ENCODE peak calls at places on chromosomes 3 and 15, in seven cellular contexts. W is esophagus squamous epithelium, E is fibroblast of lung, S is sigmoid colon, C is breast epithelium, V is right cardiac atrium, K is ovary. J is an unnamed sample. For H3K9me3, the result is how much of the 10 kb centered on the place peaks cover.

GRCh38 chr15:87582169-87582568 is 674.4 kb downstream of the NTRK3 start:
- DNase-seq in W (no peak), E (no peak), S (no peak), C (no peak), V (no peak), K (no peak), J (no peak)

GRCh38 chr3:42140665-42141203 is 49.6 kb downstream of the TRAK1 start:
- DNase-seq in W (no peak), E (no peak), S (no peak), C (no peak), V (no peak), K (no peak), J (no peak)

GRCh38 chr3:119330858-119331257 is 36.7 kb downstream of the ARHGAP31 start:
- DNase-seq in W (no peak), E (no peak), S (no peak), C (no peak), V (no peak), K (no peak), J (no peak)

GRCh38 chr3:29721789-29722188 is 440.9 kb downstream of the RBMS3 start:
- DNase-seq in W (no peak), E (no peak), S (no peak), C (no peak), V (no peak), K (no peak), J (no peak)

GRCh38 chr3:36868614-36869436 is 76.0 kb downstream of the TRANK1 start:
- DNase-seq in W (no peak), E (peak), S (no peak), C (no peak), V (no peak), K (peak), J (no peak)

GRCh38 chr3:32459474-32459873 is 43.2 kb downstream of the CMTM6 start:
- DNase-seq in W (no peak), E (no peak), S (no peak), C (no peak), V (no peak), K (no peak), J (no peak)

GRCh38 chr3:172696357-172696756 is 14.5 kb downstream of the NCEH1 start:
- DNase-seq in W (no peak), E (no peak), S (no peak), C (no peak), V (no peak), K (no peak), J (no peak)

GRCh38 chr3:160801386-160802118 is 45.5 kb downstream of the PPM1L start:
- DNase-seq in W (no peak), E (peak), S (peak), C (no peak), V (peak), K (no peak), J (no peak)

GRCh38 chr3:61372723-61373122 is 121.5 kb upstream of the FHIT start:
- DNase-seq in W (no peak), E (no peak), S (no peak), C (no peak), V (no peak), K (no peak), J (no peak)

GRCh38 chr3:61381745-61382392 is 130.6 kb upstream of the FHIT start:
- DNase-seq in W (no peak), E (peak), S (no peak), C (no peak), V (no peak), K (no peak), J (no peak)

GRCh38 chr3:61378321-61378720 is 127.1 kb upstream of the FHIT start:
- DNase-seq in W (no peak), E (peak), S (no peak), C (no peak), V (no peak), K (no peak), J (no peak)
- H3K9me3 ChIP-seq in W (under half), E (under half), S (under half), C (under half), V (under half), K (under half), J (under half)

DNA sequence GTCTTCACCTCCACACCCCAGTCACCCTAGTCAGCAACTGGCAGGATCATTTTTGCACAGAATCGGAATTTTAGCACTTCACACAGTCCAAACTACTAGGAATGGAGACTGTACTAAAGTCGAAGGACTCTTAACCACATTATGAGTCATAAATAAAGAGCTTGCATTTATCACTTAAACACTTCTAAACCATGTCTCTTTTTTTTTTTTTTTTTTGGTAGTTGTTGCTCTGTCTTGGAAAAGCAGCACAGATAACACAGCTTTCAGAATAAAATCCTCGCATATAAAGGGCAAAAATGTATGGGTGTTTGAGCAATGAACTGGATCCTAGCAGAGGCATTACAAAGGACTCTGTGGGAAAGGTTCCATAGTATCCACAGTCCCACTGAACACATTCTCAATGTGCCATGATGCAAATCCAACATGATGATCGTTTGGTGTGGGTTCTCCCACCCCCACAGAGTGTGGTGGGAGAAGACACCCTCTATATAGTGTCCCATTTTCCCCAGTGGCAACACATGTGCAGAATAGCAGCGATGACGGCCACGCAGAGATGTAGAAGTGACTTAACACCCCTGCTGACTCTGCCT is 47.1 kb downstream of the FOXP1 start:
- DNase-seq in W (no peak), E (peak), S (no peak), C (no peak), V (no peak), K (no peak), J (no peak)
- H3K4me3 ChIP-seq in W (no peak), E (peak), S (no peak), C (no peak), V (no peak), K (no peak), J (no peak)

DNA sequence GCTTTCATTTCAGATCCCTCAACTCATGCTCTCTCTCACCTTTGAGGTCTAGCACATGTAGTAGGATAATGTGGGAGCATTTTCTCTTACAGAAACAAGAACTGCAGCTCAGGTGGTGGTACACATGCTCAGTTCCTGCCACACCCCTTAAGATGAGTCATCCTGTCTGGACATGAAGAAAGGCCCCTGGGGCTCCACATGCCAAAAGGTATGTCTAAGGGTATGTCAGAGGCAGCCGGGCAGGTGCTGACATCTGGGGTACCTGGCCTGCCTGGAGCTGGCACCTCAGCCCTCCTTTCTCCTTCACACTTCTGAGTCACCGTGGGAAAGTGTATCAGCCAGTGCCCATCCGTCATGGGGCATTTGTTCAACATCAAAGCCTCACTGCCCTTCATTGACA is 209.9 kb downstream of the OCA2 start:
- DNase-seq in W (no peak), E (no peak), S (no peak), C (no peak), V (no peak), K (no peak), J (no peak)
- H3K9me3 ChIP-seq in W (under half), E (under half), S (under half), C (under half), V (under half), K (under half), J (under half)

GRCh38 chr3:2099028-2099671 is 484 bp downstream of the CNTN4 start:
- DNase-seq in W (no peak), E (no peak), S (no peak), C (no peak), V (peak), K (no peak), J (no peak)
- H3K4me3 ChIP-seq in W (peak), E (no peak), S (peak), C (peak), V (peak), K (peak), J (no peak)

GRCh38 chr3:2244137-2244536 is 145.5 kb downstream of the CNTN4 start:
- DNase-seq in W (no peak), E (no peak), S (no peak), C (no peak), V (no peak), K (no peak), J (no peak)

GRCh38 chr3:2247249-2247648 is 148.6 kb downstream of the CNTN4 start:
- DNase-seq in W (no peak), E (no peak), S (no peak), C (no peak), V (no peak), K (no peak), J (no peak)

GRCh38 chr3:2250783-2251182 is 152.1 kb downstream of the CNTN4 start:
- DNase-seq in W (no peak), E (no peak), S (no peak), C (no peak), V (no peak), K (no peak), J (no peak)

DNA sequence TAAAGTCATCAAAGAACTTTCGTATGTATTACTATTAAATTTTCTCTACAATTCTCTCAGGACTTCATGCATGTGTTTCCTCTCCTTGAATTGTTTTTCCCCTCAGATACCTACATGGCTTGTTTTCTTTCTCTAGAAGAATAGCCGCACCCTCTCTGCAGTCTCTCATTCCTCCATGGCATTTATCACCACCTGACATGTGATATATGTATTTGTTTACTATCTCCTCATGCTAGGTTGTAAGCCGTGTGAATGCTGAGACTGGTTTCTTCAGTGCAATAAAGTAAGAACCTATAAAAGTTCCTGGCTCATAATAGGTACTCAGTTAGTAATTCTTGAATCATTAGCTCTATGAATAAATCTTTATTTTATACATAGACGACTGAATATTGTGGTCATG is 149.2 kb downstream of the CNTN4 start:
- DNase-seq in W (no peak), E (no peak), S (no peak), C (no peak), V (no peak), K (no peak), J (no peak)
- H3K9me3 ChIP-seq in W (under half), E (under half), S (under half), C (under half), V (under half), K (under half), J (under half)

GRCh38 chr3:177197934-177198484 is 727 bp upstream of the TBL1XR1 start:
- DNase-seq in W (no peak), E (no peak), S (no peak), C (no peak), V (no peak), K (no peak), J (no peak)

GRCh38 chr3:177197041-177197933 is at the start of gene TBL1XR1:
- DNase-seq in W (peak), E (peak), S (peak), C (peak), V (peak), K (peak), J (peak)

GRCh38 chr3:177203689-177204395 is 6.6 kb upstream of the TBL1XR1 start:
- DNase-seq in W (no peak), E (no peak), S (no peak), C (no peak), V (peak), K (no peak), J (no peak)

GRCh38 chr3:177199206-177199765 is 2.0 kb upstream of the TBL1XR1 start:
- DNase-seq in W (no peak), E (no peak), S (no peak), C (no peak), V (no peak), K (no peak), J (no peak)

DNA sequence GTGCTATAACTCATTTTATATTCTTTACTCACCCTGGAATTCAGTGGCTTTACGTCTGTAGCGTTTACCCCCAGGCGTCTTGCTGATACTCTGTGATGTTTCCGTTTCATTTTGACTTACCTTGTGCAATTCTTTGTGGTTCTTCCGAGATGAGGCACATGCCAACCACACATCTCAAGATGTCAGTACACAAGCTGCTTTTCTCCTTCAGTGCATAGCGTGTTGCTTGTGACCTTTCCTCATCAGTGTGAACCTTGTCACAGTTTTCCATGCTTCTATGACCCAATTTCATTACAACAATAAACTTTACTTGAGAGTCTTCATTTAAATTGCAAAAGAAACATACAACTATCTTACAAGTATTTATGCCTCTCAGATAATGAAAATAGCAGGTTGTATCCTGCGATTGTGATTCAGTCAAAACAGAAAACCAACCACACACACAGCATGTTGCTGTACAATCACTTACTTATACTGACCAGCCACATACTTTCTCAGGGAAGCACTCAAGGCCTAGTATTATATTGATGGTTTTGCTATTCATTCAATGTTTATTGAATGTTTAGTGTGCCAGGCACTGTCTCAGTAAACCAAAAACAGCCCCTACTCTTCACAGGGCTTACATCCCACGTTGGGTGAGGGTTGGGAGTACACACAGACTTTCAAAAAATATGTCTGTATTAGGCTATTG is 4.6 kb upstream of the TBL1XR1 start:
- DNase-seq in W (no peak), E (peak), S (no peak), C (no peak), V (no peak), K (no peak), J (peak)
- H3K4me3 ChIP-seq in W (no peak), E (no peak), S (no peak), C (no peak), V (no peak), K (no peak), J (no peak)

GRCh38 chr15:42151012-42151615 is 5.3 kb downstream of the PLA2G4F start:
- DNase-seq in W (no peak), E (no peak), S (no peak), C (no peak), V (peak), K (no peak), J (peak)
- H3K9me3 ChIP-seq in W (under half), E (under half), S (under half), C (under half), V (under half), K (under half), J (under half)

DNA sequence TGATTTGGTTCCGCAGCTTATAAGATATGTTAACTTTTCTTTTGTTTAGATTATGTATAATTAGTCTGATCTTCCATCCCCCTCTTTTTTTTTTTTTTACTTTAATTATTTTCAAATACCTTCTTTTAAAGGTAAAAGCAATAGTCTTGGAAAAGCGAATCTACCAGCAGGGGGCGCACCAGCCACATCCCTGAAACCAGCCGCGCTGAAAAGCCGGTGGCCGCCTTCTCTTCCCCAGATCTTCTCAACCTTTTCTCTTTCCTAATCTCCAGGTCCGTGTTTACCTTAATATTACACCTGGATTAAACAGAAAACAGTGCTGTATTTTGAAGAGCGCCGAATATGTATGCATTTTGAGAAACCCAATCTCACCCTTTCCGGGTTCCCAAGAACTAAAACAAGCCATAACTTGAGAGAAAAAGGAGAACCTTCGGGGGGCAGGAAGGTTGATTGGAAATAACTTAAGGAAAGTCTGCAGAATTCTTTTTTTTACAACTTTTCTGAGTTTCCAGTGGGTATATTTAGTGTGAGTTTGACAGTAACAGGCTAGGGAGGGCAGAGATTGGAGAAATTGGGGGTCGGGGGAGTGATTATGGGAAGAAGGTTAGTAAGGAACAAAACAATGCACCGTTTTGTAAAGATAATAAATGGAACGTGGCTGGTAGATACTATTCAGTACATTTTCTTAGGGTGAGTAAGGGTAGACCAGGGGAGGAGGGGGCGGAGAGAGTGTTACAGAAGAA is 2.0 kb upstream of the SOX2 start:
- DNase-seq in W (no peak), E (peak), S (peak), C (no peak), V (peak), K (peak), J (no peak)
- H3K4me3 ChIP-seq in W (peak), E (no peak), S (no peak), C (no peak), V (peak), K (no peak), J (peak)

J was measured in RWPE2.